ENCODE peak calls at places on chromosomes 7 and 10, in five cellular contexts. One of them, this sample, is unnamed.

GRCh38 chr10:61682323-61682722 is 19.6 kb downstream of the CABCOCO1 start:
- DNase-seq in H9: no peak
- DNase-seq in left ventricle myocardium inferior: no peak
- DNase-seq in uterus: no peak
- DNase-seq in lung: no peak
- DNase-seq in this sample: no peak

GRCh38 chr10:73763343-73763742 is 18.5 kb upstream of the CHCHD1 start:
- DNase-seq in H9: no peak
- DNase-seq in left ventricle myocardium inferior: no peak
- DNase-seq in uterus: no peak
- DNase-seq in lung: no peak
- DNase-seq in this sample: no peak

GRCh38 chr10:27223964-27224363 is 16.6 kb downstream of the ACBD5 start:
- DNase-seq in H9: peak; percentile 46
- DNase-seq in left ventricle myocardium inferior: no peak
- DNase-seq in uterus: no peak
- DNase-seq in lung: peak; percentile 39
- DNase-seq in this sample: no peak

GRCh38 chr7:147245274-147245673 is 1128.7 kb downstream of the CNTNAP2 start:
- DNase-seq in H9: peak; percentile 66
- DNase-seq in left ventricle myocardium inferior: no peak
- DNase-seq in uterus: peak; percentile 14
- DNase-seq in lung: peak; percentile 30
- DNase-seq in this sample: no peak

GRCh38 chr7:132106491-132106890 is 469.8 kb downstream of the PLXNA4 start:
- DNase-seq in H9: no peak
- DNase-seq in left ventricle myocardium inferior: no peak
- DNase-seq in uterus: no peak
- DNase-seq in lung: no peak
- DNase-seq in this sample: peak; percentile 19

GRCh38 chr10:67119648-67120047 is 193.8 kb downstream of the LRRTM3 start:
- DNase-seq in H9: no peak
- DNase-seq in left ventricle myocardium inferior: no peak
- DNase-seq in uterus: no peak
- DNase-seq in lung: no peak
- DNase-seq in this sample: no peak

GRCh38 chr7:5228066-5228465 is 38.0 kb downstream of the WIPI2 start:
- DNase-seq in H9: no peak
- DNase-seq in left ventricle myocardium inferior: no peak
- DNase-seq in uterus: no peak
- DNase-seq in lung: no peak
- DNase-seq in this sample: no peak

GRCh38 chr7:35648367-35648766 is 46.6 kb downstream of the HERPUD2 start:
- DNase-seq in H9: no peak
- DNase-seq in left ventricle myocardium inferior: no peak
- DNase-seq in uterus: no peak
- DNase-seq in lung: no peak
- DNase-seq in this sample: no peak

GRCh38 chr10:80202934-80203834 is 2.2 kb downstream of the ANXA11 start:
- DNase-seq in H9: peak; percentile 70
- DNase-seq in left ventricle myocardium inferior: peak; percentile 81
- DNase-seq in uterus: peak; percentile 69
- DNase-seq in lung: peak; percentile 67
- DNase-seq in this sample: peak; percentile 24

GRCh38 chr10:121608669-121609190 is 10.5 kb upstream of the FGFR2 start:
- DNase-seq in H9: peak; percentile 81
- DNase-seq in left ventricle myocardium inferior: peak; percentile 25
- DNase-seq in uterus: peak; percentile 57
- DNase-seq in lung: peak; percentile 51
- DNase-seq in this sample: no peak

GRCh38 chr10:120462018-120462682 is 5.1 kb downstream of the PLPP4 start:
- DNase-seq in H9: no peak
- DNase-seq in left ventricle myocardium inferior: no peak
- DNase-seq in uterus: no peak
- DNase-seq in lung: peak; percentile 13
- DNase-seq in this sample: no peak

GRCh38 chr7:155858521-155859061 is 46.3 kb upstream of the SHH start:
- DNase-seq in H9: no peak
- DNase-seq in left ventricle myocardium inferior: no peak
- DNase-seq in uterus: no peak
- DNase-seq in lung: no peak
- DNase-seq in this sample: peak; percentile 40

GRCh38 chr10:126749030-126749655 is 78.7 kb upstream of the C10orf90 start:
- DNase-seq in H9: peak; percentile 85
- DNase-seq in left ventricle myocardium inferior: peak; percentile 70
- DNase-seq in uterus: peak; percentile 42
- DNase-seq in lung: peak; percentile 75
- DNase-seq in this sample: no peak

GRCh38 chr7:28239823-28240204 is 59.2 kb upstream of the JAZF1 start:
- DNase-seq in H9: no peak
- DNase-seq in left ventricle myocardium inferior: no peak
- DNase-seq in uterus: no peak
- DNase-seq in lung: no peak
- DNase-seq in this sample: no peak

GRCh38 chr10:119104653-119105024 is 726 bp downstream of the DENND10 start:
- DNase-seq in H9: peak; percentile 34
- DNase-seq in left ventricle myocardium inferior: peak; percentile 19
- DNase-seq in uterus: peak; percentile 21
- DNase-seq in lung: no peak
- DNase-seq in this sample: peak; percentile 64

GRCh38 chr10:69217119-69217754 is 2.9 kb upstream of the HKDC1 start:
- DNase-seq in H9: no peak
- DNase-seq in left ventricle myocardium inferior: no peak
- DNase-seq in uterus: no peak
- DNase-seq in lung: no peak
- DNase-seq in this sample: no peak

GRCh38 chr10:6878067-6878412 is 298.0 kb upstream of the PRKCQ start:
- DNase-seq in H9: peak; percentile 58
- DNase-seq in left ventricle myocardium inferior: no peak
- DNase-seq in uterus: no peak
- DNase-seq in lung: no peak
- DNase-seq in this sample: no peak

GRCh38 chr10:28429573-28430216 is 103.2 kb upstream of the WAC start:
- DNase-seq in H9: no peak
- DNase-seq in left ventricle myocardium inferior: no peak
- DNase-seq in uterus: no peak
- DNase-seq in lung: no peak
- DNase-seq in this sample: no peak

GRCh38 chr10:113438660-113439059 is 114.2 kb upstream of the HABP2 start:
- DNase-seq in H9: no peak
- DNase-seq in left ventricle myocardium inferior: no peak
- DNase-seq in uterus: no peak
- DNase-seq in lung: no peak
- DNase-seq in this sample: no peak

GRCh38 chr10:117544729-117545140 is 2.2 kb downstream of the EMX2 start:
- DNase-seq in H9: peak; percentile 33
- DNase-seq in left ventricle myocardium inferior: no peak
- DNase-seq in uterus: peak; percentile 32
- DNase-seq in lung: no peak
- DNase-seq in this sample: no peak

GRCh38 chr7:157612664-157613561 is 276.1 kb downstream of the DNAJB6 start:
- DNase-seq in H9: peak; percentile 70
- DNase-seq in left ventricle myocardium inferior: peak; percentile 40
- DNase-seq in uterus: no peak
- DNase-seq in lung: no peak
- DNase-seq in this sample: no peak

GRCh38 chr10:26881600-26882331 is 21.0 kb upstream of the ABI1 start:
- DNase-seq in H9: no peak
- DNase-seq in left ventricle myocardium inferior: no peak
- DNase-seq in uterus: no peak
- DNase-seq in lung: no peak
- DNase-seq in this sample: no peak

GRCh38 chr7:158084555-158084954 is 503.1 kb downstream of the PTPRN2 start:
- DNase-seq in H9: no peak
- DNase-seq in left ventricle myocardium inferior: no peak
- DNase-seq in uterus: no peak
- DNase-seq in lung: no peak
- DNase-seq in this sample: no peak

GRCh38 chr10:133481657-133482056 is 27.9 kb downstream of the SCART1 start:
- DNase-seq in H9: no peak
- DNase-seq in left ventricle myocardium inferior: no peak
- DNase-seq in uterus: no peak
- DNase-seq in lung: no peak
- DNase-seq in this sample: no peak

GRCh38 chr7:1844956-1845390 is 174.9 kb downstream of the ELFN1 start:
- DNase-seq in H9: no peak
- DNase-seq in left ventricle myocardium inferior: peak; percentile 7
- DNase-seq in uterus: no peak
- DNase-seq in lung: no peak
- DNase-seq in this sample: no peak

GRCh38 chr7:150444674-150445365 is 5.6 kb upstream of the GIMAP8 start:
- DNase-seq in H9: no peak
- DNase-seq in left ventricle myocardium inferior: no peak
- DNase-seq in uterus: no peak
- DNase-seq in lung: no peak
- DNase-seq in this sample: no peak

GRCh38 chr7:15215611-15216010 is 313.1 kb upstream of the DGKB start:
- DNase-seq in H9: no peak
- DNase-seq in left ventricle myocardium inferior: no peak
- DNase-seq in uterus: no peak
- DNase-seq in lung: no peak
- DNase-seq in this sample: no peak

GRCh38 chr10:71970331-71970730 is 6.1 kb downstream of the CHST3 start:
- DNase-seq in H9: peak; percentile 83
- DNase-seq in left ventricle myocardium inferior: no peak
- DNase-seq in uterus: no peak
- DNase-seq in lung: no peak
- DNase-seq in this sample: no peak

GRCh38 chr7:151411551-151411950 is 1.7 kb upstream of the WDR86 start:
- DNase-seq in H9: peak; percentile 31
- DNase-seq in left ventricle myocardium inferior: no peak
- DNase-seq in uterus: no peak
- DNase-seq in lung: no peak
- DNase-seq in this sample: no peak

GRCh38 chr10:103709341-103709920 is 145.9 kb downstream of the SH3PXD2A start:
- DNase-seq in H9: no peak
- DNase-seq in left ventricle myocardium inferior: no peak
- DNase-seq in uterus: no peak
- DNase-seq in lung: no peak
- DNase-seq in this sample: no peak

GRCh38 chr7:112798199-112799159 is 8.3 kb upstream of the TMEM168 start:
- DNase-seq in H9: no peak
- DNase-seq in left ventricle myocardium inferior: no peak
- DNase-seq in uterus: no peak
- DNase-seq in lung: no peak
- DNase-seq in this sample: no peak

GRCh38 chr10:99119258-99119748 is 116.3 kb downstream of the HPSE2 start:
- DNase-seq in H9: no peak
- DNase-seq in left ventricle myocardium inferior: no peak
- DNase-seq in uterus: no peak
- DNase-seq in lung: no peak
- DNase-seq in this sample: no peak
- H3K4me1 ChIP-seq in H9: no peaks in the 10 kb centered on the region
- H3K4me1 ChIP-seq in left ventricle myocardium inferior: no peaks in the 10 kb centered on the region
- H3K4me1 ChIP-seq in uterus: no peaks in the 10 kb centered on the region
- H3K4me1 ChIP-seq in lung: no peaks in the 10 kb centered on the region
- H3K4me1 ChIP-seq in this sample: no peaks in the 10 kb centered on the region

DNA sequence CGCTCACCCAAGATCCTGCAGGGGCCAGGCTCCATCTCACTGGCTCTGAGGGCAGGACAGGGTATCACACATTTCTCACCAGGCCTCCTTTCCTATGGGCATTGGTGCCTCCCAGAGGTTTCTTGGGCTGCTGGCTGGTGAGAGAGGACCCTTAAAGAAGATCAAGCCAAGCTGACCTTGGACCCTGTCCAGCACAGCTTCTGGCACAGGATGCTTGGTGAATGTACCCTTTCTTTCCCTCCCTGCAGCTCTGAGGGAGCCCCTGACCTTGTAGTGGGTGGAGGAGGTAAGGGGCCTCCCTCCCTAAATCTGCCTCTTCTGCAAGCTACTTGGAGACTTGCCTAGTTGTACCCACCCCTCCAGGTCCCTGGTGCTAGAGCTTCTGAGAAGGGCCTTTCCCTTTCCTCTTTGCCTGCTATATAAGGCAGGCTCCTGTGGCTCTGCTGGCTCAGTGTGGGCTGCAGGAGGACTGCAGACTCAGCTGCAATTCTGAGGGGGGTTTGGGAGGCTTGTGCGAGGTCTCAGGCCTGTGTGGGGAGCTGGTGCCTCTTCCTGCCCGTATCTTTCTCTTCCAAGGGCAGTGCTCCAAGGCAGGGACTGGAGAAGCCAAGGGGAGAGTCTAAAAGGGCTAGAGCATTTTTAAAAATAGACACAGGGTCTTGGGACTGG is 11.8 kb upstream of the TRIM8 start:
- DNase-seq in H9: no peak
- DNase-seq in left ventricle myocardium inferior: no peak
- DNase-seq in uterus: peak; percentile 48
- DNase-seq in lung: no peak
- DNase-seq in this sample: no peak
- H3K4me1 ChIP-seq in H9: peaks cover 17% of the 10 kb centered on the region
- H3K4me1 ChIP-seq in left ventricle myocardium inferior: peaks cover 78% of the 10 kb centered on the region
- H3K4me1 ChIP-seq in uterus: peaks cover 11% of the 10 kb centered on the region
- H3K4me1 ChIP-seq in lung: peaks cover 16% of the 10 kb centered on the region
- H3K4me1 ChIP-seq in this sample: peaks cover 28% of the 10 kb centered on the region

GRCh38 chr7:84204655-84205054 is 10.1 kb upstream of the SEMA3A start:
- DNase-seq in H9: no peak
- DNase-seq in left ventricle myocardium inferior: no peak
- DNase-seq in uterus: no peak
- DNase-seq in lung: no peak
- DNase-seq in this sample: no peak

GRCh38 chr7:84207620-84208019 is 13.0 kb upstream of the SEMA3A start:
- DNase-seq in H9: no peak
- DNase-seq in left ventricle myocardium inferior: no peak
- DNase-seq in uterus: no peak
- DNase-seq in lung: no peak
- DNase-seq in this sample: no peak

GRCh38 chr7:84210301-84210700 is 15.7 kb upstream of the SEMA3A start:
- DNase-seq in H9: no peak
- DNase-seq in left ventricle myocardium inferior: no peak
- DNase-seq in uterus: no peak
- DNase-seq in lung: no peak
- DNase-seq in this sample: no peak

GRCh38 chr7:84209006-84209405 is 14.4 kb upstream of the SEMA3A start:
- DNase-seq in H9: no peak
- DNase-seq in left ventricle myocardium inferior: no peak
- DNase-seq in uterus: no peak
- DNase-seq in lung: no peak
- DNase-seq in this sample: no peak

DNA sequence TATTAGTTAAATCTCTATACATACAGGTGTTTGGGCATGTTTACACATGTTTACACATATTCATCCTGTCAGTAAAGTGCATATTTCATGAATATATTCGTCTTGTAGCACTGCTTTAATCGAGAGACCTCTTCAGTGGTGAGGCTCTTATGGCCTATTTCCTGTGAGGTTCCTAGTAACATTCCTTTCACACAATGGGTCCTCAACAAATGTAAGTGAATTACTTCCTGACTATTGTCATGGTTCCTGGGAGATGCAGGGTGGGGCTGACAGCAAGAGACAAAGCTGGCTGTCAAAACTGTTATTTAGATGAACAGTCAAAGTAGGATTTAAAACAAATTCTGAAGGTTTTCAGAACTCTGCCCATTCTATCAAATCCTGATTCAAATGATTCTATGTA is 12.4 kb upstream of the SEMA3A start:
- DNase-seq in H9: peak; percentile 57
- DNase-seq in left ventricle myocardium inferior: no peak
- DNase-seq in uterus: no peak
- DNase-seq in lung: no peak
- DNase-seq in this sample: no peak
- H3K4me1 ChIP-seq in H9: peaks cover 2% of the 10 kb centered on the region
- H3K4me1 ChIP-seq in left ventricle myocardium inferior: no peaks in the 10 kb centered on the region
- H3K4me1 ChIP-seq in uterus: no peaks in the 10 kb centered on the region
- H3K4me1 ChIP-seq in lung: no peaks in the 10 kb centered on the region
- H3K4me1 ChIP-seq in this sample: no peaks in the 10 kb centered on the region

GRCh38 chr10:44766601-44767000 is 144.5 kb upstream of the TMEM72 start:
- DNase-seq in H9: no peak
- DNase-seq in left ventricle myocardium inferior: no peak
- DNase-seq in uterus: no peak
- DNase-seq in lung: no peak
- DNase-seq in this sample: no peak
- H3K4me1 ChIP-seq in H9: no peaks in the 10 kb centered on the region
- H3K4me1 ChIP-seq in left ventricle myocardium inferior: no peaks in the 10 kb centered on the region
- H3K4me1 ChIP-seq in uterus: no peaks in the 10 kb centered on the region
- H3K4me1 ChIP-seq in lung: no peaks in the 10 kb centered on the region
- H3K4me1 ChIP-seq in this sample: no peaks in the 10 kb centered on the region

This sample was measured in ascending aorta.